ENCODE peak calls at places on chromosomes 3 and 15, in eight cellular contexts. Y is lung, N is psoas muscle, D is fibroblast of lung, S is right atrium auricular region, U is spleen, B is SJCRH30, F is heart left ventricle. L is an unnamed sample.

GRCh38 chr3:144018776-144019175 is 47.2 kb downstream of the DIPK2A start:
- DNase-seq in Y (no peak), N (no peak), D (peak; percentile 85), S (no peak), U (no peak), B (no peak), F (no peak), L (no peak)

GRCh38 chr3:194036842-194037241 is 99.1 kb upstream of the HES1 start:
- DNase-seq in Y (no peak), N (no peak), D (no peak), S (no peak), U (no peak), B (no peak), F (no peak), L (no peak)

GRCh38 chr3:126888186-126888760 is 94.6 kb upstream of the PLXNA1 start:
- DNase-seq in Y (no peak), N (no peak), D (no peak), S (no peak), U (no peak), B (no peak), F (no peak), L (no peak)

GRCh38 chr15:63599401-63600000 is 2.3 kb downstream of the FBXL22 start:
- DNase-seq in Y (peak; percentile 62), N (peak; percentile 66), D (peak; percentile 42), S (no peak), U (peak; percentile 90), B (no peak), F (peak; percentile 75), L (peak; percentile 90)

GRCh38 chr3:150635076-150635475 is 32.0 kb downstream of the SELENOT start:
- DNase-seq in Y (no peak), N (no peak), D (no peak), S (no peak), U (no peak), B (no peak), F (no peak), L (no peak)

GRCh38 chr3:187465503-187465902 is 97.3 kb downstream of the RTP4 start:
- DNase-seq in Y (no peak), N (no peak), D (no peak), S (no peak), U (no peak), B (no peak), F (no peak), L (no peak)

GRCh38 chr3:195020921-195021320 is 250.0 kb downstream of the XXYLT1 start:
- DNase-seq in Y (no peak), N (no peak), D (no peak), S (no peak), U (no peak), B (no peak), F (no peak), L (no peak)

GRCh38 chr3:8992199-8992598 is 28.9 kb upstream of the RAD18 start:
- DNase-seq in Y (no peak), N (no peak), D (no peak), S (no peak), U (no peak), B (no peak), F (no peak), L (no peak)

GRCh38 chr3:121723485-121723884 is 26.1 kb downstream of the GOLGB1 start:
- DNase-seq in Y (no peak), N (no peak), D (no peak), S (no peak), U (no peak), B (no peak), F (no peak), L (no peak)

GRCh38 chr3:143000525-143000924 is 845 bp upstream of the U2SURP start:
- DNase-seq in Y (no peak), N (no peak), D (no peak), S (no peak), U (no peak), B (no peak), F (no peak), L (no peak)

GRCh38 chr3:188202358-188203138 is 48.6 kb downstream of the LPP start:
- DNase-seq in Y (no peak), N (no peak), D (no peak), S (peak; percentile 54), U (no peak), B (no peak), F (no peak), L (no peak)

GRCh38 chr3:195849322-195850074 is 37.8 kb upstream of the MUC4 start:
- DNase-seq in Y (no peak), N (no peak), D (no peak), S (no peak), U (peak; percentile 94), B (no peak), F (no peak), L (no peak)

GRCh38 chr3:169420429-169420828 is 243.1 kb downstream of the MECOM start:
- DNase-seq in Y (no peak), N (no peak), D (no peak), S (no peak), U (no peak), B (no peak), F (no peak), L (no peak)

GRCh38 chr15:81069909-81070308 is 64.2 kb upstream of the CFAP161 start:
- DNase-seq in Y (no peak), N (no peak), D (no peak), S (no peak), U (no peak), B (no peak), F (no peak), L (no peak)

GRCh38 chr3:117600112-117600511 is 890.5 kb downstream of the TUSC7 start:
- DNase-seq in Y (no peak), N (no peak), D (no peak), S (no peak), U (no peak), B (no peak), F (no peak), L (no peak)

GRCh38 chr3:142223282-142223681 is 2.1 kb downstream of the GK5 start:
- DNase-seq in Y (no peak), N (no peak), D (no peak), S (no peak), U (no peak), B (no peak), F (no peak), L (no peak)

GRCh38 chr3:52827441-52827840 is 3.0 kb downstream of the ITIH4 start:
- DNase-seq in Y (no peak), N (no peak), D (no peak), S (no peak), U (no peak), B (peak; percentile 69), F (no peak), L (no peak)

GRCh38 chr3:112739252-112739945 is 98.5 kb upstream of the CCDC80 start:
- DNase-seq in Y (no peak), N (no peak), D (no peak), S (no peak), U (no peak), B (no peak), F (no peak), L (no peak)
- H3K36me3 ChIP-seq in Y (no peaks in the 10 kb centered on the region), N (no peaks in the 10 kb centered on the region), D (no peaks in the 10 kb centered on the region), S (no peaks in the 10 kb centered on the region), U (no peaks in the 10 kb centered on the region), B (no peaks in the 10 kb centered on the region), F (no peaks in the 10 kb centered on the region), L (no peaks in the 10 kb centered on the region)

GRCh38 chr3:61813656-61814055 is 252.3 kb downstream of the PTPRG start:
- DNase-seq in Y (no peak), N (peak; percentile 35), D (peak; percentile 94), S (no peak), U (no peak), B (no peak), F (no peak), L (no peak)
- H3K27ac ChIP-seq in Y (no peak overlapping the region), N (no peak overlapping the region), D (no peak overlapping the region), S (no peak overlapping the region), U (no peak overlapping the region), B (no peak overlapping the region), F (no peak overlapping the region), L (no peak overlapping the region)

DNA sequence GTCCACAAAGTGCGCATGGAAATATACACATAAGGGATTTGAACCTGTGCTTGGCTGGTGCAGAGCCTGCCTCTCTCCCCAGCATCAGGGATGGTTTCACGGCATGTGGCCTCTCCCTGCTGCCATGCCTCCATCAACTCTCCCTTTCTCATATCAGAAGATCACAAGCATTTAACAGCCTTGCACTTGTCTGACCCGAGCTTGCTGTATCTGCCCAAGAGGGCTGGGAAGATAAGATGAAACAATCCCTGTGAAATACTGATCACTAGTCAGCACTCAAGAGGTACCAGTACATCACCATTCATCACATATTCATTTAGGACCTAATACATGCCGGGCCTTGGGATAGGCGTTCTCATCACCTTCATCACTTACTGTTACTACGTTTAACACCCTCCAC is 107.6 kb upstream of the ARHGEF3 start:
- DNase-seq in Y (no peak), N (no peak), D (no peak), S (no peak), U (no peak), B (no peak), F (no peak), L (no peak)
- H3K4me3 ChIP-seq in Y (no peak overlapping the region), N (no peak overlapping the region), D (no peak overlapping the region), S (no peak overlapping the region), U (no peak overlapping the region), B (no peak overlapping the region), F (no peak overlapping the region), L (no peak overlapping the region)

GRCh38 chr3:191721390-191721801 is 260.4 kb downstream of the PYDC2 start:
- DNase-seq in Y (no peak), N (no peak), D (no peak), S (no peak), U (no peak), B (no peak), F (no peak), L (no peak)

GRCh38 chr3:191715585-191715984 is 254.6 kb downstream of the PYDC2 start:
- DNase-seq in Y (no peak), N (no peak), D (no peak), S (no peak), U (no peak), B (no peak), F (no peak), L (no peak)
- H3K36me3 ChIP-seq in Y (no peaks in the 10 kb centered on the region), N (no peaks in the 10 kb centered on the region), D (no peaks in the 10 kb centered on the region), S (no peaks in the 10 kb centered on the region), U (no peaks in the 10 kb centered on the region), B (no peaks in the 10 kb centered on the region), F (no peaks in the 10 kb centered on the region), L (no peaks in the 10 kb centered on the region)

DNA sequence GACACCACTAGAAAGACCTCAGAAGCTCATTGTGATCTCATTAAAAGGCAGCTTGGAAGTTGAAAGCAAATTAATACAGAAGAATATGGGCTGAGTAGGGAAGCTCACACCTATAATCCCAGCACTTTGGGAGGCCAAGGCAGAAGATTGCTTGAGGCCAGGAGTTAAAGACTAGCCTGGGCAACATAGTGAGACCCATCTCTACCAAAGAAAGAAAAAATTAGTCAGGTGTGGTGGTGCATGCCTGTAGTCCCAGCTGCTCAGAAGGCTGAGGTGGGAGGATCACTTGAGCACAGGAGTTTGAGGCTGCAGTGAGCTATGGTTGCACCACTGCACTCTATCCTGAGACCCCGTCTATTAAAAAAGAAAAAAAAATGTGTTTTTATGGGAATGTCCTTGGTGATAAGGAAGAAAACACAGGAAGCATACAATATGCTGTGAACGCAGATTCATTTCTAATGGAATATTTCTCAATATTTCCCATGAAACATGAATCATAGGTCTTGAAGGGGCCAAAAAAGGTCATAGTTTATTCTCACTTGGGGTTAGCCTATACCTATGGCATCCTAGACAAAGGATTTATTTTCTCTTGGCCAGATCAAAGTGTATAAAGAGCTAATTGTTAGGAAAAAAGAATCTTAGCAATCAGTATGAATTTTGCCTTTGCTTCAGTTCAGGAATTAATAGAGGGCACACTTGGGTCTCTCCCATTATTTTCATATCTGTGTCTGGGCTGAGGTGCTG is 98.1 kb downstream of the FNDC3B start:
- DNase-seq in Y (no peak), N (no peak), D (peak; percentile 50), S (no peak), U (no peak), B (no peak), F (no peak), L (no peak)
- H3K27ac ChIP-seq in Y (peak overlapping the region; percentile 86), N (peak overlapping the region; percentile 79), D (peak overlapping the region; percentile 40), S (peak overlapping the region; percentile 67), U (peak overlapping the region; percentile 81), B (no peak overlapping the region), F (peak overlapping the region; percentile 35), L (peak overlapping the region; percentile 22)

GRCh38 chr3:46692566-46692983 is 904 bp downstream of the ALS2CL start:
- DNase-seq in Y (peak; percentile 92), N (no peak), D (no peak), S (no peak), U (no peak), B (no peak), F (no peak), L (peak; percentile 58)
- H3K4me3 ChIP-seq in Y (peak overlapping the region; percentile 76), N (peak overlapping the region; percentile 96), D (no peak overlapping the region), S (peak overlapping the region; percentile 76), U (peak overlapping the region; percentile 76), B (no peak overlapping the region), F (peak overlapping the region; percentile 81), L (peak overlapping the region; percentile 55)

L was measured in aorta.